ENCODE peak calls at places on chromosomes 12 and 14, in seven cellular contexts. One of them, this sample, is unnamed.

GRCh38 chr12:47121146-47121545 is 41.4 kb upstream of the AMIGO2 start:
- DNase-seq in heart right ventricle: no peak
- DNase-seq in mucosa of descending colon: no peak
- DNase-seq in GM20000: no peak
- DNase-seq in lung: no peak
- DNase-seq in pancreas: no peak
- DNase-seq in astrocyte: peak
- DNase-seq in this sample: no peak

GRCh38 chr12:53185582-53186153 is 4.9 kb upstream of the CSAD start:
- DNase-seq in heart right ventricle: no peak
- DNase-seq in mucosa of descending colon: no peak
- DNase-seq in GM20000: no peak
- DNase-seq in lung: no peak
- DNase-seq in pancreas: no peak
- DNase-seq in astrocyte: no peak
- DNase-seq in this sample: no peak

GRCh38 chr12:114920828-114921579 is 237.0 kb upstream of the TBX3 start:
- DNase-seq in heart right ventricle: no peak
- DNase-seq in mucosa of descending colon: no peak
- DNase-seq in GM20000: no peak
- DNase-seq in lung: no peak
- DNase-seq in pancreas: no peak
- DNase-seq in astrocyte: peak
- DNase-seq in this sample: peak

GRCh38 chr14:94665121-94665520 is 52.9 kb downstream of the SERPINA3 start:
- DNase-seq in heart right ventricle: no peak
- DNase-seq in mucosa of descending colon: no peak
- DNase-seq in GM20000: no peak
- DNase-seq in lung: no peak
- DNase-seq in pancreas: no peak
- DNase-seq in astrocyte: peak
- DNase-seq in this sample: peak

GRCh38 chr12:100919116-100919515 is 124.5 kb downstream of the ANO4 start:
- DNase-seq in heart right ventricle: no peak
- DNase-seq in mucosa of descending colon: no peak
- DNase-seq in GM20000: no peak
- DNase-seq in lung: no peak
- DNase-seq in pancreas: no peak
- DNase-seq in astrocyte: no peak
- DNase-seq in this sample: peak

GRCh38 chr12:66717049-66717448 is 38.2 kb upstream of the GRIP1 start:
- DNase-seq in heart right ventricle: no peak
- DNase-seq in mucosa of descending colon: no peak
- DNase-seq in GM20000: no peak
- DNase-seq in lung: no peak
- DNase-seq in pancreas: no peak
- DNase-seq in astrocyte: no peak
- DNase-seq in this sample: no peak

GRCh38 chr12:116497051-116497529 is 62.1 kb upstream of the MAP1LC3B2 start:
- DNase-seq in heart right ventricle: no peak
- DNase-seq in mucosa of descending colon: peak
- DNase-seq in GM20000: no peak
- DNase-seq in lung: no peak
- DNase-seq in pancreas: no peak
- DNase-seq in astrocyte: no peak
- DNase-seq in this sample: no peak

GRCh38 chr12:54388214-54389138 is 3.9 kb upstream of the ZNF385A start:
- DNase-seq in heart right ventricle: no peak
- DNase-seq in mucosa of descending colon: no peak
- DNase-seq in GM20000: no peak
- DNase-seq in lung: no peak
- DNase-seq in pancreas: no peak
- DNase-seq in astrocyte: no peak
- DNase-seq in this sample: no peak

GRCh38 chr12:113220593-113221180 is 577 bp upstream of the TPCN1 start:
- DNase-seq in heart right ventricle: no peak
- DNase-seq in mucosa of descending colon: no peak
- DNase-seq in GM20000: no peak
- DNase-seq in lung: no peak
- DNase-seq in pancreas: peak
- DNase-seq in astrocyte: no peak
- DNase-seq in this sample: no peak

GRCh38 chr12:124599074-124599999 is 31.9 kb upstream of the NCOR2 start:
- DNase-seq in heart right ventricle: no peak
- DNase-seq in mucosa of descending colon: no peak
- DNase-seq in GM20000: no peak
- DNase-seq in lung: no peak
- DNase-seq in pancreas: no peak
- DNase-seq in astrocyte: peak
- DNase-seq in this sample: peak

DNA sequence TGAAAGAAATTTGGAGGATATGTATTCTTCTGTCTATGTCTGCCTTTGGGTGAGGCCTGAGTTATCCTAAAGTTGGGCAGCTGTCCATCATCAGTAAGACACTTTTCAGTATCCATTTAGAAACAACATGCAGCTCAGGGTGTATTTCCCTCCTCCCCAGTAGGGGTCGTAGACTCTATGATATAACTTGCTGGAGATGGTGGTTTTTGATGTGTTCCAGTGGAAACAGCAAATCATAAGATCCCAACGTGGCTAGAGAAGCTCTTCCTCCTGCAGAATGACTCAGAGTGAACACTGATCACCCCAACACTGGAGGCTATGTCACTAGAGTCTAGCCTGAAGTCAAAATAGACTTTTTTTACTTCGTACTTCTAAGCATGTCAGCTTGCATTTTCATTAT is 331.6 kb upstream of the STXBP6 start:
- DNase-seq in heart right ventricle: no peak
- DNase-seq in mucosa of descending colon: no peak
- DNase-seq in GM20000: no peak
- DNase-seq in lung: no peak
- DNase-seq in pancreas: no peak
- DNase-seq in astrocyte: no peak
- DNase-seq in this sample: no peak
- TF ChIP-seq CTCF in heart right ventricle: no peak
- TF ChIP-seq CTCF in mucosa of descending colon: no peak
- TF ChIP-seq CTCF in GM20000: no peak
- TF ChIP-seq CTCF in lung: no peak
- TF ChIP-seq CTCF in pancreas: peak
- TF ChIP-seq CTCF in astrocyte: no peak
- TF ChIP-seq CTCF in this sample: no peak

GRCh38 chr14:87264796-87265195 is 728.2 kb downstream of the GALC start:
- DNase-seq in heart right ventricle: no peak
- DNase-seq in mucosa of descending colon: no peak
- DNase-seq in GM20000: no peak
- DNase-seq in lung: no peak
- DNase-seq in pancreas: no peak
- DNase-seq in astrocyte: peak
- DNase-seq in this sample: no peak

GRCh38 chr14:87264386-87264785 is 728.6 kb downstream of the GALC start:
- DNase-seq in heart right ventricle: no peak
- DNase-seq in mucosa of descending colon: no peak
- DNase-seq in GM20000: no peak
- DNase-seq in lung: no peak
- DNase-seq in pancreas: no peak
- DNase-seq in astrocyte: no peak
- DNase-seq in this sample: no peak

DNA sequence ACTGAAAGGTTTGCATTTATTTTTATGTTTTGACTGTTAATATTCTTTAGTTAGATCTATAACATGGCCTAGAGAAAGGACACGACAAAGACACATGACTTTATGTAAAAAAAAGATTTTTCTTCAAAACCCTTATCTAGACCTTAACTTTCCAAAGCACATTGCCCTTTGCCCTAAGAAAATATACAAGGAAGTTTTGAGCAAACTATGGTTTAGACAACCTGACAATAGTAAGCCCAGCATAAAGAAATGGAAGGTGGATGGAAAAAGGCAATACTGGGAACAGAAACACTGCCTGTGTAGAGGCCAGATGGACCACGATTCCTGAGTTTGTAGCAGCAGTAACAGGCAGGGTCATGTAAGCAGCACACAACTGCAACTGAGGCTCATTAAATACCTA is 724.0 kb downstream of the GALC start:
- DNase-seq in heart right ventricle: no peak
- DNase-seq in mucosa of descending colon: no peak
- DNase-seq in GM20000: no peak
- DNase-seq in lung: no peak
- DNase-seq in pancreas: no peak
- DNase-seq in astrocyte: no peak
- DNase-seq in this sample: no peak
- TF ChIP-seq CTCF in heart right ventricle: no peak
- TF ChIP-seq CTCF in mucosa of descending colon: no peak
- TF ChIP-seq CTCF in GM20000: no peak
- TF ChIP-seq CTCF in lung: no peak
- TF ChIP-seq CTCF in pancreas: no peak
- TF ChIP-seq CTCF in astrocyte: no peak
- TF ChIP-seq CTCF in this sample: no peak

DNA sequence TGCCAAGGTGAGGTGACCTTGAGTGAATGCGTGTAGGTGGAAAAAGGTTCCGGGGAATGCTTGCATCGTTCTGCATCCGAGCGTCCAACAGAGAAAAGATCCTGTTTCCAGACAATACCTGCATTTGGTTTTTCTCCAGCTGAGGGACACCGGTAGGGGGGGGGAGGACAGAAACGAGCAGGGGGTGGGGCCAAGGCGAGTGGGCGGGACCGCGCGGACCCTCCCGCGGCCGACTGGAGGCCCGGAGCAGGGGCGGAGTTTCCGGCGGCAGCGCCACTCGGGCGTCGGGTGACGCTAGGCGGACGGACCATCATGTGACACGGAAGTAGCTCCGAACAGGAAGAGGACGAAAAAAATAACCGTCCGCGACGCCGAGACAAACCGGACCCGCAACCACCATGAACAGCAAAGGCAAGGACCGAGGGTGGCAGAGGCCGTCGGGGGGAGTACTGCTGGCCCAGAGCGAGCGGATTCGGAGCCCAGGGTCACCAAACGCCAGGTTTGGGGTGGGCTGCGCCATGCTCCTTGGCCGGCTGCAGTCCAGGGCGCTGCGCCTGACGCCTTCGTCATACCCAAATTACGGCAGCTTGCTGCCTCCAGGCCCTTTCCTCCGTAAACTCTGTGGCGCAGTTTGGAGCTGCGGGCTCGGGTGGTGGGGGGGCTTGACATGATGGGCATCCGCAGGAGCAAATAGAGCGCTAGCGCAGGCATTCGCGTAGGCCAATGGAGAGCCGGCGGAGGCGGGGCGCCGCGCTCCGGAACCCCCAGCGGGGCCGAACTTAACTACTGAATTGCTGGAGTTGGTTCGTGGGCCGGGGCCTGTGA is at the start of gene DAZAP2:
- DNase-seq in heart right ventricle: peak
- DNase-seq in mucosa of descending colon: peak
- DNase-seq in GM20000: peak
- DNase-seq in lung: peak
- DNase-seq in pancreas: peak
- DNase-seq in astrocyte: peak
- DNase-seq in this sample: peak
- TF ChIP-seq CTCF in heart right ventricle: peak
- TF ChIP-seq CTCF in mucosa of descending colon: no peak
- TF ChIP-seq CTCF in GM20000: no peak
- TF ChIP-seq CTCF in lung: no peak
- TF ChIP-seq CTCF in pancreas: no peak
- TF ChIP-seq CTCF in astrocyte: peak
- TF ChIP-seq CTCF in this sample: peak

GRCh38 chr12:56351325-56351724 is 8.6 kb downstream of the STAT2 start:
- DNase-seq in heart right ventricle: no peak
- DNase-seq in mucosa of descending colon: no peak
- DNase-seq in GM20000: no peak
- DNase-seq in lung: no peak
- DNase-seq in pancreas: no peak
- DNase-seq in astrocyte: no peak
- DNase-seq in this sample: no peak

GRCh38 chr12:56350662-56351061 is 9.2 kb downstream of the STAT2 start:
- DNase-seq in heart right ventricle: no peak
- DNase-seq in mucosa of descending colon: no peak
- DNase-seq in GM20000: no peak
- DNase-seq in lung: no peak
- DNase-seq in pancreas: no peak
- DNase-seq in astrocyte: no peak
- DNase-seq in this sample: no peak

GRCh38 chr12:56348776-56349175 is 10.1 kb downstream of the IL23A start:
- DNase-seq in heart right ventricle: no peak
- DNase-seq in mucosa of descending colon: no peak
- DNase-seq in GM20000: no peak
- DNase-seq in lung: no peak
- DNase-seq in pancreas: no peak
- DNase-seq in astrocyte: no peak
- DNase-seq in this sample: no peak

GRCh38 chr12:56346663-56347062 is 8.0 kb downstream of the IL23A start:
- DNase-seq in heart right ventricle: no peak
- DNase-seq in mucosa of descending colon: no peak
- DNase-seq in GM20000: no peak
- DNase-seq in lung: no peak
- DNase-seq in pancreas: no peak
- DNase-seq in astrocyte: no peak
- DNase-seq in this sample: no peak
- TF ChIP-seq CTCF in heart right ventricle: no peak
- TF ChIP-seq CTCF in mucosa of descending colon: no peak
- TF ChIP-seq CTCF in GM20000: no peak
- TF ChIP-seq CTCF in lung: no peak
- TF ChIP-seq CTCF in pancreas: no peak
- TF ChIP-seq CTCF in astrocyte: no peak
- TF ChIP-seq CTCF in this sample: no peak

DNA sequence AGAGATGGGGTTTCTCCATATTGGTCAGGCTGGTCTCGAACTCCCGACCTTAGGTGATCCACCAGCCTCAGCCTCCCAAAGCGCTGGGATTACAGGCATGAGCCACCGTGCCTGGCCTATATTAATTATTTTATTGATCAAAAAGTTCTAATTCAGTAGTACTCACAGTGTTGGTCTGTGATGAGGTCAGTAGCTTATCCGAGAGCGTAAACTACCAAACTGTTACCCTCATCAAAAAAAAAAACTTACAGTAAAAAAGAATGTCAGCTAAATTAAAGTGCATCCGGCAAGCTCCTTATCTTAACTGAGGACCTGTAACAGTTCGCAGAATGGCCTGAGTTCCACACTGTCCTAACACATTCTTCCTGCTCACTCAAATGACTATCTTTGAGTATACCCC is 228.2 kb downstream of the SOX5 start:
- DNase-seq in heart right ventricle: no peak
- DNase-seq in mucosa of descending colon: no peak
- DNase-seq in GM20000: no peak
- DNase-seq in lung: no peak
- DNase-seq in pancreas: no peak
- DNase-seq in astrocyte: no peak
- DNase-seq in this sample: no peak
- TF ChIP-seq CTCF in heart right ventricle: no peak
- TF ChIP-seq CTCF in mucosa of descending colon: no peak
- TF ChIP-seq CTCF in GM20000: no peak
- TF ChIP-seq CTCF in lung: no peak
- TF ChIP-seq CTCF in pancreas: no peak
- TF ChIP-seq CTCF in astrocyte: no peak
- TF ChIP-seq CTCF in this sample: no peak

This sample was measured in fibroblast of the aortic adventitia.